ENCODE peak calls at places on chromosomes 4 and X, in nine cellular contexts. V is HCT116, K is GM23248, B is neural progenitor cell, W is OCI-LY7, U is hepatocyte, Z is SK-N-SH, D is MM.1S, P is GM23338. F is an unnamed sample.
A peak's percentile ranks its signal among the peaks of the same experiment; 100 is the strongest.

GRCh38 chr4:24249972-24250371 is 334.4 kb downstream of the DHX15 start:
- DNase-seq in W (no peak), U (no peak), Z (no peak), K (no peak), D (no peak), B (no peak), P (no peak), V (no peak), F (no peak)

GRCh38 chrX:8738588-8739189 is 6.8 kb upstream of the ANOS1 start:
- DNase-seq in W (peak; percentile 9), U (peak; percentile 58), P (peak; percentile 72), K (peak; percentile 60), B (peak; percentile 63), V (no peak), Z (peak; percentile 37), D (peak; percentile 53), F (peak; percentile 74)

GRCh38 chr4:116018831-116019230 is 905.4 kb upstream of the NDST4 start:
- DNase-seq in B (no peak), K (no peak), V (no peak), W (no peak), U (no peak), D (no peak), Z (no peak), P (no peak), F (peak; percentile 50)

GRCh38 chrX:50747471-50747900 is 66.5 kb downstream of the SHROOM4 start:
- DNase-seq in Z (peak; percentile 10), U (peak; percentile 16), W (peak; percentile 4), V (no peak), P (peak; percentile 49), B (peak; percentile 31), K (peak; percentile 55), D (no peak), F (peak; percentile 28)

GRCh38 chrX:24561121-24561520 is 86.0 kb downstream of the PCYT1B start:
- DNase-seq in V (peak; percentile 6), P (peak; percentile 43), B (peak; percentile 31), W (peak; percentile 44), U (no peak), Z (peak; percentile 8), D (no peak), K (peak; percentile 36), F (peak; percentile 52)

GRCh38 chr4:110917835-110918234 is 295.0 kb upstream of the PITX2 start:
- DNase-seq in V (no peak), W (no peak), B (no peak), P (no peak), D (no peak), Z (no peak), U (no peak), K (no peak), F (no peak)

GRCh38 chr4:104795264-104795934 is 300.7 kb upstream of the CXXC4 start:
- DNase-seq in W (no peak), U (no peak), P (no peak), K (no peak), V (no peak), Z (no peak), B (no peak), D (peak; percentile 30), F (no peak)

GRCh38 chr4:185457136-185457535 is 14.4 kb downstream of the CCDC110 start:
- DNase-seq in Z (no peak), W (no peak), K (no peak), P (peak; percentile 73), D (no peak), V (no peak), B (peak; percentile 23), U (no peak), F (no peak)

GRCh38 chr4:26413595-26413994 is 76.7 kb downstream of the CCKAR start:
- DNase-seq in D (no peak), W (no peak), B (no peak), K (no peak), U (no peak), P (no peak), V (no peak), Z (no peak), F (no peak)

GRCh38 chr4:158571736-158572135 is 50.1 kb downstream of the RXFP1 start:
- DNase-seq in U (no peak), D (no peak), P (peak; percentile 87), B (no peak), V (no peak), K (no peak), Z (no peak), W (no peak), F (no peak)

GRCh38 chr4:177484613-177485021 is 42.4 kb upstream of the AGA start:
- DNase-seq in V (peak; percentile 23), P (peak; percentile 51), K (peak; percentile 91), W (no peak), B (no peak), U (no peak), Z (no peak), D (no peak), F (peak; percentile 59)

GRCh38 chr4:83599183-83599582 is 63.3 kb downstream of the GPAT3 start:
- DNase-seq in V (peak; percentile 23), Z (no peak), U (no peak), W (peak; percentile 67), K (peak; percentile 14), D (no peak), P (peak; percentile 63), B (no peak), F (peak; percentile 48)

GRCh38 chr4:7719354-7720174 is 220.1 kb downstream of the AFAP1 start:
- DNase-seq in W (peak; percentile 27), U (peak; percentile 80), K (peak; percentile 57), B (peak; percentile 87), D (no peak), P (peak; percentile 90), Z (peak; percentile 96), V (no peak), F (peak; percentile 54)

GRCh38 chrX:3743821-3744439 is 30.5 kb upstream of the PRKX start:
- DNase-seq in W (no peak), V (no peak), P (no peak), B (no peak), U (no peak), D (no peak), Z (no peak), K (no peak), F (no peak)

GRCh38 chr4:86033171-86033570 is 326.7 kb downstream of the MAPK10 start:
- DNase-seq in U (peak; percentile 22), V (no peak), K (peak; percentile 79), W (no peak), Z (no peak), P (no peak), D (no peak), B (no peak), F (peak; percentile 64)

GRCh38 chr4:136664988-136665387 is 867.3 kb downstream of the PCDH18 start:
- DNase-seq in B (no peak), D (no peak), K (no peak), U (no peak), W (no peak), V (no peak), P (no peak), Z (no peak), F (peak; percentile 34)

GRCh38 chr4:113582737-113583136 is 178.8 kb downstream of the CAMK2D start:
- DNase-seq in W (no peak), U (no peak), P (no peak), D (no peak), Z (no peak), B (no peak), V (no peak), K (no peak), F (no peak)

GRCh38 chr4:101346312-101346561 is 1.1 kb downstream of the PPP3CA start:
- DNase-seq in B (no peak), U (no peak), D (no peak), P (no peak), W (peak; percentile 48), Z (peak; percentile 68), V (no peak), K (no peak), F (no peak)

GRCh38 chr4:6250235-6250983 is 19.2 kb upstream of the WFS1 start:
- DNase-seq in D (peak; percentile 75), U (peak; percentile 84), W (peak; percentile 72), P (peak; percentile 90), Z (peak; percentile 76), V (peak; percentile 76), K (peak; percentile 59), B (peak; percentile 82), F (peak; percentile 85)

GRCh38 chrX:66203114-66203513 is 39.1 kb downstream of the HEPH start:
- DNase-seq in W (no peak), V (no peak), U (peak; percentile 18), Z (no peak), K (no peak), P (no peak), B (no peak), D (no peak), F (no peak)

GRCh38 chrX:66200855-66201795 is 37.1 kb downstream of the HEPH start:
- DNase-seq in B (no peak), K (peak; percentile 47), V (no peak), P (peak; percentile 5), W (peak; percentile 14), U (peak; percentile 23), Z (no peak), D (peak; percentile 51), F (peak; percentile 16)

GRCh38 chrX:66200050-66200664 is 36.1 kb downstream of the HEPH start:
- DNase-seq in Z (no peak), U (no peak), B (no peak), W (no peak), K (peak; percentile 14), V (no peak), D (peak; percentile 72), P (no peak), F (no peak)
- H2AFZ ChIP-seq in Z (no peak overlapping the region), U (no peak overlapping the region), B (no peak overlapping the region), W (no peak overlapping the region), K (no peak overlapping the region), V (no peak overlapping the region), D (peak overlapping the region; percentile 14), P (no peak overlapping the region), F (no peak overlapping the region)

GRCh38 chr4:102551946-102552575 is 50.9 kb downstream of the NFKB1 start:
- DNase-seq in D (no peak), B (no peak), U (no peak), P (no peak), K (no peak), Z (no peak), V (no peak), W (no peak), F (no peak)
- H3K4me1 ChIP-seq in D (peaks cover 16% of the 10 kb centered on the region), B (peaks cover 16% of the 10 kb centered on the region), U (peaks cover 12% of the 10 kb centered on the region), P (no peaks in the 10 kb centered on the region), K (peaks cover 23% of the 10 kb centered on the region), Z (peaks cover 2% of the 10 kb centered on the region), V (no peaks in the 10 kb centered on the region), W (peaks cover 6% of the 10 kb centered on the region), F (no peaks in the 10 kb centered on the region)

GRCh38 chrX:21883258-21883657 is 27.5 kb downstream of the YY2 start:
- DNase-seq in B (no peak), V (no peak), Z (no peak), D (no peak), U (peak; percentile 20), W (no peak), K (no peak), P (no peak), F (no peak)
- TF ChIP-seq EZH2phosphoT487 in B (no peak), V (no peak), Z (no peak), D (no peak), U (no peak), W (no peak), K (no peak), P (no peak), F (no peak)

DNA sequence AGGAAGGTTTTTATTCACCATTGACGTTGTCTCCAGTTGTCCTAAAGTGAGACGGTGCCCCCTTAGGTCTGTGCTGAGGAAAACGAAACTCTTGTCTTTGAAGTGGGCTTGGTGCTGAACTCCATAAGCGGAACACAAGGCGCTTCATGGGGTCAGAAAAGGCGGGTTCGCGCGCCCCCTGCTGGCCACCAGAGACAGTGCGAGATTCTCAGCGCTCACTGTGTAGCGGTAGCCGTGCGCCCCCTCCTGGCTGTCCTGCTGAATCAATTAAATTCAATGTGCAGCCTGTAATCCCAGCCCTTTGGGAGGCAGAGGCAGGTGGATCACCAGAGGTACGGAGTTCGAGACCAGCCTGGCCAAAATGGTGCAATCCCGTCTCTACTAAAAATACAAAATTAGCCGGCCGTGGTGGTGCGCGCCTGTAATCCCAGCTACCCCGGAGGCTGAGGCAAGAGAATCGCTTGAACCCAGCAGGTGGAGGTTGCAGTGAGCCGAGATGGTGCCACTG is 64.1 kb downstream of the RLIM start:
- DNase-seq in K (peak; percentile 72), B (peak; percentile 85), P (peak; percentile 79), D (peak; percentile 77), W (peak; percentile 80), U (peak; percentile 86), V (peak; percentile 51), Z (peak; percentile 75), F (peak; percentile 79)
- H2AFZ ChIP-seq in K (peak overlapping the region; percentile 85), B (peak overlapping the region; percentile 70), P (peak overlapping the region; percentile 74), D (peak overlapping the region; percentile 56), W (peak overlapping the region; percentile 46), U (peak overlapping the region; percentile 32), V (peak overlapping the region; percentile 61), Z (peak overlapping the region; percentile 61), F (peak overlapping the region; percentile 83)

F was measured in PC-3.